ENCODE peak calls at places on chromosomes 5 and 9, in eight cellular contexts. D, V, F, T, B, R, W and Y are unnamed samples.
A peak's percentile ranks its signal among the peaks of the same experiment; 100 is the strongest.

GRCh38 chr5:72467987-72468386 is 39.2 kb downstream of the ZNF366 start:
- DNase-seq in V (no peak), D (no peak), R (peak; percentile 84), W (no peak), F (peak; percentile 48), T (no peak), B (no peak), Y (no peak)

GRCh38 chr9:126694206-126695081 is 80.7 kb downstream of the LMX1B start:
- DNase-seq in B (peak; percentile 36), W (no peak), F (no peak), R (no peak), D (no peak), T (no peak), V (no peak), Y (no peak)

GRCh38 chr5:121758640-121759039 is 93.0 kb upstream of the FTMT start:
- DNase-seq in F (no peak), D (no peak), V (no peak), B (no peak), R (no peak), T (no peak), W (no peak), Y (no peak)

GRCh38 chr9:73871636-73872035 is 625.5 kb upstream of the RORB start:
- DNase-seq in F (no peak), T (no peak), R (no peak), V (no peak), B (no peak), D (no peak), W (no peak), Y (no peak)

GRCh38 chr5:113278976-113279375 is 155.8 kb downstream of the TSSK1B start:
- DNase-seq in R (peak; percentile 14), V (no peak), D (no peak), W (no peak), B (no peak), T (no peak), F (no peak), Y (no peak)

GRCh38 chr5:132679166-132679565 is 5.4 kb downstream of the IL4 start:
- DNase-seq in B (no peak), F (no peak), D (no peak), T (no peak), R (no peak), V (no peak), W (no peak), Y (no peak)

GRCh38 chr9:82363236-82363635 is 374.7 kb downstream of the SPATA31D1 start:
- DNase-seq in R (no peak), W (no peak), D (no peak), T (no peak), B (no peak), V (no peak), F (no peak), Y (no peak)

GRCh38 chr5:8457187-8458037 is 588.5 kb downstream of the MTRR start:
- DNase-seq in V (peak; percentile 96), R (peak; percentile 98), D (peak; percentile 87), W (peak; percentile 48), B (peak; percentile 93), T (peak; percentile 98), F (peak; percentile 96), Y (peak; percentile 71)

GRCh38 chr9:75382126-75382525 is 293.8 kb downstream of the OSTF1 start:
- DNase-seq in B (no peak), T (no peak), W (no peak), F (no peak), V (no peak), R (no peak), D (no peak), Y (no peak)

GRCh38 chr9:4116091-4116581 is 183.7 kb downstream of the GLIS3 start:
- DNase-seq in T (no peak), V (no peak), W (no peak), D (no peak), F (no peak), B (no peak), R (peak; percentile 83), Y (no peak)

GRCh38 chr5:116115163-116115562 is 30.3 kb downstream of the COMMD10 start:
- DNase-seq in V (no peak), R (no peak), T (no peak), D (no peak), F (no peak), B (no peak), W (no peak), Y (no peak)

GRCh38 chr9:127130661-127131538 is 8.5 kb upstream of the ANGPTL2 start:
- DNase-seq in W (no peak), B (peak; percentile 67), R (peak; percentile 94), F (no peak), T (peak; percentile 90), V (peak; percentile 70), D (peak; percentile 77), Y (no peak)

GRCh38 chr9:16371306-16371705 is 499.2 kb downstream of the BNC2 start:
- DNase-seq in T (no peak), B (no peak), D (no peak), V (no peak), R (no peak), F (no peak), W (no peak), Y (no peak)

GRCh38 chr5:142815469-142815868 is 45.3 kb downstream of the ARHGAP26 start:
- DNase-seq in V (no peak), T (no peak), F (no peak), D (no peak), W (no peak), B (no peak), R (no peak), Y (no peak)

GRCh38 chr5:142816577-142816976 is 46.4 kb downstream of the ARHGAP26 start:
- DNase-seq in V (peak; percentile 56), F (peak; percentile 73), T (peak; percentile 64), D (no peak), W (no peak), B (peak; percentile 71), R (peak; percentile 30), Y (no peak)

GRCh38 chr5:142811840-142812557 is 41.8 kb downstream of the ARHGAP26 start:
- DNase-seq in D (no peak), V (no peak), F (no peak), B (no peak), W (no peak), R (no peak), T (no peak), Y (no peak)

GRCh38 chr5:142813208-142813607 is 43.0 kb downstream of the ARHGAP26 start:
- DNase-seq in V (no peak), W (no peak), R (no peak), F (no peak), D (no peak), T (no peak), B (no peak), Y (no peak)

DNA sequence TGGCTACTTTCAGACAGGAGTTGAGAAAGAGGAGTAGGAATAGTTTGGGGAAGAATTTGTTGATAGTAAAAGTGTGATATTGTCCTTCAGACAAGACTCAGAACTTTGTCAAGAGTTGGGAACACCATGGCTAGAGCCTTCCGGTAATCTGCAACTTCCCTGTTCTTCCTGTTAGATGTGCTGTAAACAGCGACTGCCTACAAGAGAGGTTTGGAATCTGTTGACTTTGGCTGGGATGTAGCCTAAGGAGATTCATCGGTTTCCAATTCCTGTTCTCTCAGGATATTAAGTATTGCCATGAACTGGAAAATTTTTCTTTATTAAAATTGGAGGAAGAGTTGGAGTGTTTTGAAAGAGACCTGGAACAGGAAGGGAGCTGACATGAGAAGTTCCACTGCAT is 43.9 kb downstream of the ARHGAP26 start:
- DNase-seq in T (no peak), F (no peak), D (no peak), V (no peak), B (no peak), R (no peak), W (no peak), Y (no peak)
- H3K27ac ChIP-seq in T (peak overlapping the region; percentile 54), F (no peak overlapping the region), D (peak overlapping the region; percentile 40), V (peak overlapping the region; percentile 91), B (peak overlapping the region; percentile 68), R (no peak overlapping the region), W (no peak overlapping the region), Y (no peak overlapping the region)

GRCh38 chr9:90775657-90776056 is 26.0 kb upstream of the SYK start:
- DNase-seq in V (no peak), B (no peak), W (no peak), T (no peak), D (no peak), F (no peak), R (no peak), Y (no peak)

GRCh38 chr9:90772381-90772780 is 29.2 kb upstream of the SYK start:
- DNase-seq in F (no peak), B (no peak), W (no peak), T (no peak), V (no peak), R (no peak), D (no peak), Y (no peak)

GRCh38 chr9:90774682-90775081 is 26.9 kb upstream of the SYK start:
- DNase-seq in F (no peak), V (no peak), B (no peak), W (no peak), R (no peak), D (no peak), T (no peak), Y (no peak)

GRCh38 chr9:90770927-90771326 is 30.7 kb upstream of the SYK start:
- DNase-seq in F (no peak), W (no peak), D (no peak), B (no peak), R (no peak), T (no peak), V (no peak), Y (no peak)

GRCh38 chr9:90773593-90773992 is 28.0 kb upstream of the SYK start:
- DNase-seq in T (no peak), V (no peak), B (no peak), D (no peak), F (no peak), W (no peak), R (no peak), Y (no peak)
- TF ChIP-seq CTCF in T (no peak), V (peak; percentile 49), B (peak; percentile 22), D (no peak), F (peak; percentile 22), W (peak; percentile 16), R (peak; percentile 27), Y (no peak)

GRCh38 chr9:103757062-103757461 is 337.0 kb upstream of the SMC2 start:
- DNase-seq in V (no peak), B (no peak), D (no peak), F (no peak), R (no peak), T (no peak), W (no peak), Y (no peak)
- H3K9me3 ChIP-seq in V (no peaks in the 10 kb centered on the region), B (no peaks in the 10 kb centered on the region), D (no peaks in the 10 kb centered on the region), F (peaks cover 4% of the 10 kb centered on the region), R (no peaks in the 10 kb centered on the region), T (no peaks in the 10 kb centered on the region), W (no peaks in the 10 kb centered on the region), Y (no peaks in the 10 kb centered on the region)

GRCh38 chr5:139131881-139132480 is 66.2 kb downstream of the SIL1 start:
- DNase-seq in F (no peak), R (peak; percentile 22), B (no peak), T (no peak), D (no peak), W (no peak), V (no peak), Y (no peak)

GRCh38 chr5:139133237-139133636 is 64.9 kb downstream of the SIL1 start:
- DNase-seq in F (no peak), W (no peak), D (no peak), T (no peak), V (no peak), R (no peak), B (no peak), Y (no peak)

GRCh38 chr5:139132515-139132914 is 65.7 kb downstream of the SIL1 start:
- DNase-seq in F (no peak), T (no peak), W (no peak), V (no peak), B (no peak), D (peak; percentile 33), R (no peak), Y (no peak)

GRCh38 chr5:139137703-139138102 is 60.5 kb downstream of the SIL1 start:
- DNase-seq in W (no peak), V (no peak), D (no peak), F (peak; percentile 26), B (no peak), T (peak; percentile 67), R (peak; percentile 45), Y (no peak)

GRCh38 chr5:139134906-139135305 is 63.3 kb downstream of the SIL1 start:
- DNase-seq in R (no peak), B (no peak), F (no peak), T (no peak), W (no peak), D (no peak), V (no peak), Y (no peak)
- H3K27ac ChIP-seq in R (no peak overlapping the region), B (no peak overlapping the region), F (no peak overlapping the region), T (no peak overlapping the region), W (no peak overlapping the region), D (no peak overlapping the region), V (no peak overlapping the region), Y (no peak overlapping the region)